ENCODE peak calls at places on chromosomes 13 and 19, in seven cellular contexts. Q is GM10248; O is activated CD4-positive, alpha-beta T cell treated with anti-CD3 and anti-CD28 coated beads, Interleukin-2, amount 50 U/mL, for 1 hour; B is NCI-H446; M is stimulated activated naive CD8-positive, alpha-beta T cell treated with anti-CD3 and anti-CD28 coated beads, Interleukin-15, Interleukin-2, amounts not matched to agents 100 U/mL and 50 U/mL, for 24 hours; C is stimulated activated CD4-positive, alpha-beta T cell treated with anti-CD3 and anti-CD28 coated beads, TNF-alpha, amount 100 ng/mL, for 4 hours; J is CD8-positive, alpha-beta T cell. H is an unnamed sample.

GRCh38 chr19:40982594-40983101 is 8.4 kb upstream of the CYP2B6 start:
- DNase-seq in Q (no peak), O (no peak), B (no peak), M (no peak), C (no peak), J (no peak), H (no peak)

GRCh38 chr13:79918620-79919019 is 422.3 kb downstream of the SPRY2 start:
- DNase-seq in Q (no peak), O (no peak), B (no peak), M (no peak), C (no peak), J (no peak), H (no peak)

GRCh38 chr19:12913011-12913561 is 6.0 kb downstream of the SYCE2 start:
- DNase-seq in Q (no peak), O (no peak), B (peak; percentile 99), M (no peak), C (no peak), J (no peak), H (no peak)

GRCh38 chr13:25468330-25469178 is 96.8 kb downstream of the ATP8A2 start:
- DNase-seq in Q (peak; percentile 31), O (no peak), B (no peak), M (peak; percentile 5), C (no peak), J (no peak), H (no peak)

GRCh38 chr13:57018915-57019314 is 121.8 kb upstream of the PRR20A start:
- DNase-seq in Q (no peak), O (no peak), B (no peak), M (no peak), C (no peak), J (no peak), H (no peak)

GRCh38 chr13:47146136-47146535 is 249.3 kb upstream of the HTR2A start:
- DNase-seq in Q (no peak), O (no peak), B (no peak), M (no peak), C (no peak), J (no peak), H (no peak)

GRCh38 chr13:98997738-98998641 is 20.1 kb upstream of the DOCK9 start:
- DNase-seq in Q (no peak), O (peak; percentile 30), B (no peak), M (peak; percentile 29), C (no peak), J (no peak), H (no peak)

GRCh38 chr13:94331281-94331680 is 148.2 kb downstream of the DCT start:
- DNase-seq in Q (no peak), O (no peak), B (no peak), M (no peak), C (no peak), J (no peak), H (no peak)

GRCh38 chr13:52849727-52850395 is 1.4 kb upstream of the PCDH8 start:
- DNase-seq in Q (no peak), O (no peak), B (peak; percentile 90), M (no peak), C (no peak), J (no peak), H (no peak)

H was measured in GM12878.